ENCODE peak calls at places on chromosome 13, in five cellular contexts. B is IMR-90, F is neuronal stem cell, W is mesendoderm, Q is H9. Y is an unnamed sample.

GRCh38 chr13:49649244-49649962 is 21.1 kb downstream of the ARL11 start:
- DNase-seq in B (peak; percentile 68), F (no peak), W (peak; percentile 70), Q (no peak), Y (peak; percentile 67)

GRCh38 chr13:52837850-52838249 is 10.6 kb downstream of the PCDH8 start:
- DNase-seq in B (no peak), F (no peak), W (peak; percentile 62), Q (no peak), Y (no peak)

GRCh38 chr13:41060723-41061074 is 610 bp upstream of the WBP4 start:
- DNase-seq in B (no peak), F (peak; percentile 90), W (peak; percentile 87), Q (peak; percentile 74), Y (peak; percentile 89)

GRCh38 chr13:87999141-87999765 is 328.1 kb downstream of the SLITRK5 start:
- DNase-seq in B (peak; percentile 30), F (no peak), W (peak; percentile 67), Q (no peak), Y (peak; percentile 53)

GRCh38 chr13:94703271-94703670 is 9.1 kb downstream of the SOX21 start:
- DNase-seq in B (no peak), F (no peak), W (no peak), Q (peak; percentile 53), Y (no peak)

GRCh38 chr13:111614613-111615012 is 294.2 kb downstream of the TEX29 start:
- DNase-seq in B (no peak), F (no peak), W (no peak), Q (no peak), Y (no peak)

GRCh38 chr13:107192289-107192688 is 624.4 kb upstream of the ARGLU1 start:
- DNase-seq in B (peak; percentile 43), F (no peak), W (no peak), Q (no peak), Y (peak; percentile 67)

GRCh38 chr13:105972306-105972721 is 563.1 kb downstream of the EFNB2 start:
- DNase-seq in B (no peak), F (no peak), W (no peak), Q (no peak), Y (no peak)

GRCh38 chr13:91141619-91142061 is 205.8 kb upstream of the MIR17HG start:
- DNase-seq in B (no peak), F (no peak), W (no peak), Q (no peak), Y (peak; percentile 29)

GRCh38 chr13:113207890-113208423 is 512 bp downstream of the PCID2 start:
- DNase-seq in B (peak; percentile 59), F (peak; percentile 50), W (peak; percentile 70), Q (peak; percentile 47), Y (peak; percentile 77)

GRCh38 chr13:64912141-64912540 is 2318.0 kb downstream of the PCDH9 start:
- DNase-seq in B (peak; percentile 83), F (no peak), W (peak; percentile 8), Q (no peak), Y (peak; percentile 54)

GRCh38 chr13:47433461-47434005 is 536.7 kb upstream of the HTR2A start:
- DNase-seq in B (peak; percentile 65), F (no peak), W (no peak), Q (no peak), Y (peak; percentile 31)

GRCh38 chr13:99386911-99387788 is 80.0 kb upstream of the GPR183 start:
- DNase-seq in B (no peak), F (peak; percentile 43), W (peak; percentile 76), Q (peak; percentile 80), Y (no peak)

GRCh38 chr13:60583911-60584753 is 187.1 kb downstream of the TDRD3 start:
- DNase-seq in B (peak; percentile 73), F (no peak), W (peak; percentile 83), Q (peak; percentile 93), Y (peak; percentile 39)

GRCh38 chr13:112141643-112142400 is 74.9 kb downstream of the SOX1 start:
- DNase-seq in B (no peak), F (no peak), W (no peak), Q (no peak), Y (no peak)

DNA sequence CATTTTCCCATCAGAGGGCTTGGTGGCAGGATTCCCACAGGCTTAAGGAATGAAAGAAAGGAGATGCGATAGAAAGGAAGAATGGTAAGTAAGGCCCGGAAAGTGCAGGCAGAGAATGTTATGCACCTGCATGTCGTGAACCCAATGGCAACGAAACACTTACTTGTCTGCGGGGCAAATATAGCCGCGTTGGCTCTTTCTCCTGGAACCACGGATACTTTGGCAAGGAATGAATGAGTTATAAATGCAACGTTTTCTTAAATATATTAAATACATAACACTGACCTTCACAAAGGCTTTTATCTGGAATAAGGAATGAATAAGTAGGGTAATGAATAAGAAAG is 192.1 kb downstream of the KATNAL1 start:
- DNase-seq in B (no peak), F (no peak), W (no peak), Q (no peak), Y (no peak)
- H3K79me1 ChIP-seq in B (no peaks in the 10 kb centered on the region), F (no peaks in the 10 kb centered on the region), W (no peaks in the 10 kb centered on the region), Q (no peaks in the 10 kb centered on the region), Y (no peaks in the 10 kb centered on the region)

GRCh38 chr13:30114586-30115256 is 192.6 kb downstream of the KATNAL1 start:
- DNase-seq in B (peak; percentile 82), F (peak; percentile 85), W (peak; percentile 92), Q (peak; percentile 92), Y (peak; percentile 79)
- H3K79me1 ChIP-seq in B (no peaks in the 10 kb centered on the region), F (no peaks in the 10 kb centered on the region), W (no peaks in the 10 kb centered on the region), Q (no peaks in the 10 kb centered on the region), Y (no peaks in the 10 kb centered on the region)

GRCh38 chr13:27039171-27039701 is 132.4 kb downstream of the USP12 start:
- DNase-seq in B (no peak), F (no peak), W (no peak), Q (no peak), Y (no peak)
- H3K79me1 ChIP-seq in B (no peaks in the 10 kb centered on the region), F (no peaks in the 10 kb centered on the region), W (no peaks in the 10 kb centered on the region), Q (no peaks in the 10 kb centered on the region), Y (no peaks in the 10 kb centered on the region)

DNA sequence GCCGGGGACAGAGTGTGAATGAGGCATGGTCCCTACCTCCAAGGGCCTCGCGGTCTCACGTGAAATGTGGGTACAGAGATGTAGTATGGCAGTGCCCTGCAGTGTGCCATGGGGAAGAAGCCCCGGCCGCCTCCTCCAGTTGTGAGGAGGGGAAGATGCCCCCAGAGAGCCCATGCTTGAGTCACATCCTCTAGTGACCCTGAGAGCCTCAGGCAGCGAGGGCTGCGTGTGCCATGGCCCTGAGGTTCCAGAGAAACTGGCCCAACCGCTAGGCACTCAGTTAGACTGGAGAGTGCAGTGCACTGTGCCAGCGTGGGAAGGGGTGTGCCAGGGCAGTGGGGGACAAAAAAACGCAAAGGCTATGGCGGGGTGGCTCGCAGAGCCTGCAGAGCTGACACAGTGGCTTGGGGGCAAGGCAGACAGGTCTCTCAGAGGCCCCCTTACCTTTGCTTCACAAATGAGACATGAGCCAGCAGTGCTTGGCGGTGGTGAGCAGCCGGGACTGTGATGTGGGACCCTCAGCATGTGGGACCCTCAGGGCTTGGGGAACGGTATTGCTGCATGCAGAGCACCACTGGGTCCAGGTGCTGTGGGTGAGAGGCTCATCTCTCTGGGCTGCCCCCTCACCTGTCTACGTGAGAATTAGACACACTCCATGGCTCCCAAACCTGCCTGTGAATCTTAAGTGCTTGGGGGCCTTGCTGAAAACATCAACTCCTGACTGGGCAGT is 106.4 kb downstream of the COL4A2 start:
- DNase-seq in B (no peak), F (no peak), W (no peak), Q (no peak), Y (no peak)
- H3K79me1 ChIP-seq in B (peaks cover 62% of the 10 kb centered on the region), F (peaks cover 8% of the 10 kb centered on the region), W (peaks cover 1% of the 10 kb centered on the region), Q (no peaks in the 10 kb centered on the region), Y (peaks cover 24% of the 10 kb centered on the region)

GRCh38 chr13:97242755-97243497 is 20.8 kb downstream of the MBNL2 start:
- DNase-seq in B (no peak), F (no peak), W (no peak), Q (no peak), Y (no peak)
- H3K79me1 ChIP-seq in B (peaks cover 27% of the 10 kb centered on the region), F (peaks cover 4% of the 10 kb centered on the region), W (no peaks in the 10 kb centered on the region), Q (no peaks in the 10 kb centered on the region), Y (peaks cover 13% of the 10 kb centered on the region)

GRCh38 chr13:110415669-110416068 is 108.6 kb downstream of the COL4A2 start:
- DNase-seq in B (peak; percentile 24), F (no peak), W (peak; percentile 88), Q (peak; percentile 61), Y (peak; percentile 49)
- H3K79me1 ChIP-seq in B (peaks cover 63% of the 10 kb centered on the region), F (peaks cover 7% of the 10 kb centered on the region), W (peaks cover 1% of the 10 kb centered on the region), Q (no peaks in the 10 kb centered on the region), Y (peaks cover 28% of the 10 kb centered on the region)

Y was measured in mesenchymal stem cell.